ENCODE peak calls at places on chromosomes 5 and 9, in five cellular contexts. One of them, this sample, is unnamed.

GRCh38 chr9:74025402-74025894 is 471.7 kb upstream of the RORB start:
- DNase-seq in AG20443: peak
- DNase-seq in spleen: no peak
- DNase-seq in stimulated activated CD4-positive, alpha-beta T cell treated with anti-CD3 and anti-CD28 coated beads, Interleukin-2, amount 100 ng/mL, for 48 hours: no peak
- DNase-seq in cerebellar cortex: no peak
- DNase-seq in this sample: peak

GRCh38 chr5:62568800-62569432 is 9.7 kb upstream of the LRRC70 start:
- DNase-seq in AG20443: no peak
- DNase-seq in cerebellar cortex: no peak
- DNase-seq in spleen: no peak
- DNase-seq in stimulated activated CD4-positive, alpha-beta T cell treated with anti-CD3 and anti-CD28 coated beads, Interleukin-2, amount 100 ng/mL, for 48 hours: no peak
- DNase-seq in this sample: no peak

GRCh38 chr9:131273791-131274673 is 2.3 kb downstream of the FAM78A start:
- DNase-seq in cerebellar cortex: no peak
- DNase-seq in stimulated activated CD4-positive, alpha-beta T cell treated with anti-CD3 and anti-CD28 coated beads, Interleukin-2, amount 100 ng/mL, for 48 hours: no peak
- DNase-seq in spleen: peak
- DNase-seq in AG20443: no peak
- DNase-seq in this sample: no peak

GRCh38 chr5:151420127-151420526 is 27.3 kb upstream of the SLC36A1 start:
- DNase-seq in stimulated activated CD4-positive, alpha-beta T cell treated with anti-CD3 and anti-CD28 coated beads, Interleukin-2, amount 100 ng/mL, for 48 hours: no peak
- DNase-seq in AG20443: no peak
- DNase-seq in spleen: no peak
- DNase-seq in cerebellar cortex: no peak
- DNase-seq in this sample: no peak

GRCh38 chr9:88387035-88387732 is 1.1 kb upstream of the SPIN1 start:
- DNase-seq in cerebellar cortex: peak
- DNase-seq in stimulated activated CD4-positive, alpha-beta T cell treated with anti-CD3 and anti-CD28 coated beads, Interleukin-2, amount 100 ng/mL, for 48 hours: peak
- DNase-seq in spleen: peak
- DNase-seq in AG20443: no peak
- DNase-seq in this sample: peak

GRCh38 chr9:129933709-129934586 is 98.7 kb downstream of the USP20 start:
- DNase-seq in spleen: no peak
- DNase-seq in cerebellar cortex: peak
- DNase-seq in AG20443: peak
- DNase-seq in stimulated activated CD4-positive, alpha-beta T cell treated with anti-CD3 and anti-CD28 coated beads, Interleukin-2, amount 100 ng/mL, for 48 hours: no peak
- DNase-seq in this sample: no peak

GRCh38 chr5:119174578-119175163 is 103.8 kb downstream of the DMXL1 start:
- DNase-seq in spleen: no peak
- DNase-seq in AG20443: no peak
- DNase-seq in stimulated activated CD4-positive, alpha-beta T cell treated with anti-CD3 and anti-CD28 coated beads, Interleukin-2, amount 100 ng/mL, for 48 hours: no peak
- DNase-seq in cerebellar cortex: peak
- DNase-seq in this sample: no peak

GRCh38 chr5:160039810-160040470 is 31.0 kb downstream of the TTC1 start:
- DNase-seq in cerebellar cortex: no peak
- DNase-seq in stimulated activated CD4-positive, alpha-beta T cell treated with anti-CD3 and anti-CD28 coated beads, Interleukin-2, amount 100 ng/mL, for 48 hours: no peak
- DNase-seq in spleen: no peak
- DNase-seq in AG20443: no peak
- DNase-seq in this sample: peak

GRCh38 chr9:89730715-89731114 is 125.9 kb downstream of the GADD45G start:
- DNase-seq in stimulated activated CD4-positive, alpha-beta T cell treated with anti-CD3 and anti-CD28 coated beads, Interleukin-2, amount 100 ng/mL, for 48 hours: no peak
- DNase-seq in cerebellar cortex: no peak
- DNase-seq in spleen: no peak
- DNase-seq in AG20443: no peak
- DNase-seq in this sample: no peak

GRCh38 chr5:118611332-118611945 is 376.9 kb downstream of the DTWD2 start:
- DNase-seq in spleen: no peak
- DNase-seq in AG20443: peak
- DNase-seq in cerebellar cortex: no peak
- DNase-seq in stimulated activated CD4-positive, alpha-beta T cell treated with anti-CD3 and anti-CD28 coated beads, Interleukin-2, amount 100 ng/mL, for 48 hours: no peak
- DNase-seq in this sample: peak

GRCh38 chr9:105415344-105415980 is 32.4 kb upstream of the FSD1L start:
- DNase-seq in spleen: no peak
- DNase-seq in AG20443: peak
- DNase-seq in cerebellar cortex: peak
- DNase-seq in stimulated activated CD4-positive, alpha-beta T cell treated with anti-CD3 and anti-CD28 coated beads, Interleukin-2, amount 100 ng/mL, for 48 hours: peak
- DNase-seq in this sample: peak

GRCh38 chr5:27568811-27569210 is 530.4 kb upstream of the CDH9 start:
- DNase-seq in spleen: no peak
- DNase-seq in stimulated activated CD4-positive, alpha-beta T cell treated with anti-CD3 and anti-CD28 coated beads, Interleukin-2, amount 100 ng/mL, for 48 hours: no peak
- DNase-seq in cerebellar cortex: no peak
- DNase-seq in AG20443: no peak
- DNase-seq in this sample: peak

GRCh38 chr9:8053501-8053900 is 253.9 kb upstream of the DMAC1 start:
- DNase-seq in stimulated activated CD4-positive, alpha-beta T cell treated with anti-CD3 and anti-CD28 coated beads, Interleukin-2, amount 100 ng/mL, for 48 hours: no peak
- DNase-seq in cerebellar cortex: no peak
- DNase-seq in spleen: peak
- DNase-seq in AG20443: no peak
- DNase-seq in this sample: no peak

GRCh38 chr9:131651599-131651998 is 88.3 kb downstream of the RAPGEF1 start:
- DNase-seq in cerebellar cortex: no peak
- DNase-seq in AG20443: peak
- DNase-seq in spleen: no peak
- DNase-seq in stimulated activated CD4-positive, alpha-beta T cell treated with anti-CD3 and anti-CD28 coated beads, Interleukin-2, amount 100 ng/mL, for 48 hours: no peak
- DNase-seq in this sample: peak

This sample was measured in fibroblast of pulmonary artery.